ENCODE peak calls at places on chromosome 2, in five cellular contexts. V, Y, T, E and K are unnamed samples.
A peak's percentile ranks its signal among the peaks of the same experiment; 100 is the strongest.

GRCh38 chr2:99802730-99803129 is 312.9 kb upstream of the REV1 start:
- DNase-seq in V (no peak), Y (no peak), T (no peak), E (no peak), K (no peak)

GRCh38 chr2:234032301-234032856 is 18.1 kb upstream of the SPP2 start:
- DNase-seq in V (no peak), Y (peak; percentile 5), T (no peak), E (no peak), K (no peak)

GRCh38 chr2:203383038-203383437 is 54.8 kb downstream of the ABI2 start:
- DNase-seq in V (no peak), Y (no peak), T (no peak), E (no peak), K (no peak)

GRCh38 chr2:64376926-64377325 is 77.0 kb upstream of the LGALSL start:
- DNase-seq in V (no peak), Y (no peak), T (no peak), E (no peak), K (no peak)

GRCh38 chr2:70887550-70888229 is 48.0 kb upstream of the ATP6V1B1 start:
- DNase-seq in V (peak; percentile 71), Y (no peak), T (no peak), E (peak; percentile 87), K (no peak)

GRCh38 chr2:131673400-131674173 is 145.9 kb downstream of the CCDC74A start:
- DNase-seq in V (peak; percentile 83), Y (peak; percentile 71), T (peak; percentile 88), E (peak; percentile 89), K (no peak)

GRCh38 chr2:47783491-47784330 is 766 bp downstream of the MSH6 start:
- DNase-seq in V (peak; percentile 76), Y (peak; percentile 47), T (peak; percentile 78), E (peak; percentile 59), K (no peak)

GRCh38 chr2:201218780-201219179 is 35.8 kb downstream of the CASP10 start:
- DNase-seq in V (no peak), Y (no peak), T (no peak), E (no peak), K (no peak)

GRCh38 chr2:95320986-95321767 is 24.0 kb downstream of the KCNIP3 start:
- DNase-seq in V (no peak), Y (no peak), T (no peak), E (no peak), K (peak; percentile 52)

GRCh38 chr2:46490521-46491141 is 11.3 kb downstream of the TMEM247 start:
- DNase-seq in V (no peak), Y (peak; percentile 68), T (peak; percentile 40), E (peak; percentile 38), K (no peak)

GRCh38 chr2:98656800-98657199 is 48.4 kb downstream of the UNC50 start:
- DNase-seq in V (no peak), Y (no peak), T (no peak), E (no peak), K (no peak)

GRCh38 chr2:231613054-231613654 is 20.5 kb downstream of the TEX44 start:
- DNase-seq in V (no peak), Y (no peak), T (peak; percentile 54), E (no peak), K (no peak)

GRCh38 chr2:226251661-226252060 is 548.0 kb downstream of the IRS1 start:
- DNase-seq in V (no peak), Y (no peak), T (no peak), E (no peak), K (no peak)

GRCh38 chr2:226247289-226248275 is 552.0 kb downstream of the IRS1 start:
- DNase-seq in V (no peak), Y (peak; percentile 62), T (no peak), E (no peak), K (no peak)
- TF ChIP-seq CTCF in V (no peak), Y (peak; percentile 20), T (no peak), E (no peak), K (no peak)

GRCh38 chr2:127128508-127128907 is 21.6 kb upstream of the BIN1 start:
- DNase-seq in V (no peak), Y (no peak), T (peak; percentile 58), E (peak; percentile 80), K (no peak)
- H3K4me3 ChIP-seq in V (no peak overlapping the region), Y (no peak overlapping the region), T (no peak overlapping the region), E (no peak overlapping the region), K (no peak overlapping the region)

GRCh38 chr2:20990446-20990988 is 53.4 kb downstream of the APOB start:
- DNase-seq in V (no peak), Y (no peak), T (no peak), E (no peak), K (no peak)

GRCh38 chr2:20991031-20991430 is 52.8 kb downstream of the APOB start:
- DNase-seq in V (no peak), Y (no peak), T (no peak), E (no peak), K (no peak)

GRCh38 chr2:20994130-20994529 is 49.7 kb downstream of the APOB start:
- DNase-seq in V (no peak), Y (no peak), T (no peak), E (no peak), K (no peak)

GRCh38 chr2:20989404-20989803 is 54.5 kb downstream of the APOB start:
- DNase-seq in V (no peak), Y (no peak), T (no peak), E (no peak), K (no peak)

GRCh38 chr2:20992201-20992711 is 51.6 kb downstream of the APOB start:
- DNase-seq in V (no peak), Y (peak; percentile 1), T (no peak), E (no peak), K (no peak)
- TF ChIP-seq CTCF in V (no peak), Y (no peak), T (no peak), E (no peak), K (no peak)

GRCh38 chr2:74959106-74959751 is 786 bp downstream of the POLE4 start:
- DNase-seq in V (no peak), Y (no peak), T (no peak), E (no peak), K (no peak)

GRCh38 chr2:74958277-74959105 is at the start of gene POLE4:
- DNase-seq in V (peak; percentile 95), Y (peak; percentile 86), T (peak; percentile 95), E (peak; percentile 94), K (no peak)

GRCh38 chr2:74954500-74954874 is 4.0 kb upstream of the POLE4 start:
- DNase-seq in V (no peak), Y (no peak), T (peak; percentile 30), E (no peak), K (no peak)

GRCh38 chr2:74953796-74954499 is 4.5 kb upstream of the POLE4 start:
- DNase-seq in V (no peak), Y (no peak), T (no peak), E (no peak), K (no peak)

GRCh38 chr2:74957886-74958276 is 562 bp upstream of the POLE4 start:
- DNase-seq in V (no peak), Y (no peak), T (no peak), E (no peak), K (no peak)
- H3K4me3 ChIP-seq in V (peak overlapping the region; percentile 87), Y (peak overlapping the region; percentile 28), T (peak overlapping the region; percentile 81), E (no peak overlapping the region), K (peak overlapping the region; percentile 80)

GRCh38 chr2:179427065-179427464 is 162.4 kb upstream of the SESTD1 start:
- DNase-seq in V (no peak), Y (no peak), T (no peak), E (no peak), K (no peak)
- TF ChIP-seq CTCF in V (no peak), Y (no peak), T (no peak), E (no peak), K (no peak)

GRCh38 chr2:101758001-101758400 is 60.5 kb downstream of the MAP4K4 start:
- DNase-seq in V (no peak), Y (no peak), T (no peak), E (no peak), K (no peak)
- H3K4me3 ChIP-seq in V (no peak overlapping the region), Y (no peak overlapping the region), T (no peak overlapping the region), E (no peak overlapping the region), K (no peak overlapping the region)